ENCODE peak calls at places on chromosomes 12 and 14, in four cellular contexts. H is HL-60, C is GM12878, E is K562. X is an unnamed sample.

GRCh38 chr12:10726945-10727344 is 3.8 kb upstream of the YBX3 start:
- DNase-seq in H (no peak), C (no peak), E (no peak), X (no peak)

GRCh38 chr14:95147597-95147996 is 9.7 kb downstream of the DICER1 start:
- DNase-seq in H (no peak), C (no peak), E (no peak), X (no peak)

GRCh38 chr12:12474931-12475485 is 87.7 kb downstream of the DUSP16 start:
- DNase-seq in H (no peak), C (peak; percentile 87), E (peak; percentile 35), X (peak; percentile 53)

GRCh38 chr12:54126696-54127537 is 61.9 kb downstream of the SMUG1 start:
- DNase-seq in H (no peak), C (no peak), E (no peak), X (no peak)

GRCh38 chr12:53052419-53053222 is 2.8 kb downstream of the TNS2 start:
- DNase-seq in H (no peak), C (no peak), E (no peak), X (no peak)

GRCh38 chr14:105213396-105213795 is 32.3 kb upstream of the NUDT14 start:
- DNase-seq in H (no peak), C (no peak), E (no peak), X (no peak)

GRCh38 chr12:6020930-6021329 is 75.9 kb upstream of the ANO2 start:
- DNase-seq in H (no peak), C (no peak), E (no peak), X (no peak)

GRCh38 chr14:91254456-91254855 is 10.0 kb upstream of the GPR68 start:
- DNase-seq in H (peak; percentile 42), C (no peak), E (no peak), X (no peak)

GRCh38 chr14:93655078-93655750 is 133.1 kb downstream of the PRIMA1 start:
- DNase-seq in H (peak; percentile 2), C (peak; percentile 3), E (peak; percentile 15), X (no peak)

GRCh38 chr12:29309320-29309902 is 71.6 kb downstream of the ERGIC2 start:
- DNase-seq in H (no peak), C (no peak), E (peak; percentile 8), X (no peak)

GRCh38 chr12:6084969-6085450 is 39.5 kb downstream of the VWF start:
- DNase-seq in H (no peak), C (no peak), E (no peak), X (no peak)

GRCh38 chr14:26597136-26598080 is at the start of gene NOVA1:
- DNase-seq in H (no peak), C (no peak), E (no peak), X (peak; percentile 9)

GRCh38 chr12:101924647-101925046 is 47.3 kb downstream of the DRAM1 start:
- DNase-seq in H (no peak), C (no peak), E (peak; percentile 92), X (no peak)

GRCh38 chr12:92170050-92170449 is 24.4 kb upstream of the BTG1 start:
- DNase-seq in H (no peak), C (no peak), E (no peak), X (no peak)

GRCh38 chr14:20610002-20610765 is 19.0 kb upstream of the RNASE12 start:
- DNase-seq in H (peak; percentile 82), C (no peak), E (peak; percentile 73), X (no peak)

GRCh38 chr12:122851820-122852219 is 16.6 kb downstream of the HIP1R start:
- DNase-seq in H (no peak), C (no peak), E (no peak), X (no peak)

GRCh38 chr12:21984375-21984774 is 43.1 kb upstream of the ABCC9 start:
- DNase-seq in H (no peak), C (no peak), E (no peak), X (no peak)

GRCh38 chr12:85725991-85726390 is 110.2 kb downstream of the RASSF9 start:
- DNase-seq in H (no peak), C (no peak), E (no peak), X (no peak)

GRCh38 chr14:90850487-90850886 is 34.3 kb upstream of the TTC7B start:
- DNase-seq in H (no peak), C (no peak), E (no peak), X (no peak)

GRCh38 chr12:2555487-2556082 is 239.2 kb upstream of the FKBP4 start:
- DNase-seq in H (no peak), C (no peak), E (no peak), X (no peak)

GRCh38 chr12:10392394-10392930 is 2.6 kb upstream of the KLRK1 start:
- DNase-seq in H (peak; percentile 87), C (peak; percentile 77), E (peak; percentile 8), X (no peak)

GRCh38 chr12:9943244-9943643 is 11.1 kb upstream of the CLEC2A start:
- DNase-seq in H (no peak), C (no peak), E (no peak), X (no peak)

GRCh38 chr12:82097877-82098276 is 260.3 kb downstream of the CCDC59 start:
- DNase-seq in H (no peak), C (no peak), E (no peak), X (no peak)

GRCh38 chr12:93370947-93371346 is 6.8 kb upstream of the NUDT4 start:
- DNase-seq in H (no peak), C (no peak), E (no peak), X (no peak)

GRCh38 chr12:128449146-128449894 is 182.3 kb downstream of the TMEM132C start:
- DNase-seq in H (no peak), C (no peak), E (no peak), X (no peak)

GRCh38 chr12:123115409-123116111 is 35.3 kb downstream of the PITPNM2 start:
- DNase-seq in H (no peak), C (peak; percentile 8), E (no peak), X (no peak)

GRCh38 chr14:20757963-20758362 is 10.2 kb upstream of the EDDM3B start:
- DNase-seq in H (no peak), C (no peak), E (peak; percentile 42), X (no peak)

GRCh38 chr12:92063641-92064040 is 82.0 kb downstream of the BTG1 start:
- DNase-seq in H (no peak), C (no peak), E (no peak), X (no peak)

GRCh38 chr12:47900101-47900479 is 4.7 kb downstream of the VDR start:
- DNase-seq in H (no peak), C (no peak), E (no peak), X (no peak)

GRCh38 chr14:54182419-54183040 is 214.3 kb upstream of the CDKN3 start:
- DNase-seq in H (no peak), C (no peak), E (no peak), X (no peak)

DNA sequence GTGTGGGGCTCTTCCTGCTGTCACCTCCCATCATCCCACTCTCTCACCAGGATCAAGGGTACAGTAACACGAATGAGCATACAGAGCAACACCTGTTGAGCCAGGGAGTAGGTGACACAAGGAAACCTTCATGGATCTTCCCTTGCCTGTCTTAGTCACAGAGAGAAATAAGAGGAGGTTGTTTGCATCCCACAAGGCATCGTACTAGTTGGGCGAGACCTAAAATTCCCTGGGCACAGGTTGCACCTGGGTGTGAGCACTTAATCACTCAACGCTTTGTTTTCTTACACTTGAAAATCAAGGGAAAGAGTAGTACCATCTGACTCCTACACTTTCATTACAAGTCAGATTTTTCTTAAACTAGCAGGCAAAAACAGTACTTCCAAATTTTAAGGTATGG is 16.6 kb downstream of the CIPC start:
- DNase-seq in H (no peak), C (no peak), E (no peak), X (no peak)
- TF ChIP-seq SPI1 in H (no peak), C (no peak), E (no peak), X (no peak)

GRCh38 chr14:100011568-100012325 is 53.5 kb upstream of the EVL start:
- DNase-seq in H (no peak), C (no peak), E (no peak), X (no peak)
- TF ChIP-seq SPI1 in H (no peak), C (no peak), E (no peak), X (no peak)

GRCh38 chr14:75471059-75471458 is 43.2 kb downstream of the JDP2 start:
- DNase-seq in H (no peak), C (no peak), E (no peak), X (no peak)

GRCh38 chr14:75467763-75468162 is 39.9 kb downstream of the JDP2 start:
- DNase-seq in H (no peak), C (no peak), E (no peak), X (no peak)

GRCh38 chr14:75469164-75469563 is 41.3 kb downstream of the JDP2 start:
- DNase-seq in H (no peak), C (no peak), E (no peak), X (no peak)

GRCh38 chr14:75470238-75470797 is 42.5 kb downstream of the JDP2 start:
- DNase-seq in H (no peak), C (no peak), E (no peak), X (no peak)

DNA sequence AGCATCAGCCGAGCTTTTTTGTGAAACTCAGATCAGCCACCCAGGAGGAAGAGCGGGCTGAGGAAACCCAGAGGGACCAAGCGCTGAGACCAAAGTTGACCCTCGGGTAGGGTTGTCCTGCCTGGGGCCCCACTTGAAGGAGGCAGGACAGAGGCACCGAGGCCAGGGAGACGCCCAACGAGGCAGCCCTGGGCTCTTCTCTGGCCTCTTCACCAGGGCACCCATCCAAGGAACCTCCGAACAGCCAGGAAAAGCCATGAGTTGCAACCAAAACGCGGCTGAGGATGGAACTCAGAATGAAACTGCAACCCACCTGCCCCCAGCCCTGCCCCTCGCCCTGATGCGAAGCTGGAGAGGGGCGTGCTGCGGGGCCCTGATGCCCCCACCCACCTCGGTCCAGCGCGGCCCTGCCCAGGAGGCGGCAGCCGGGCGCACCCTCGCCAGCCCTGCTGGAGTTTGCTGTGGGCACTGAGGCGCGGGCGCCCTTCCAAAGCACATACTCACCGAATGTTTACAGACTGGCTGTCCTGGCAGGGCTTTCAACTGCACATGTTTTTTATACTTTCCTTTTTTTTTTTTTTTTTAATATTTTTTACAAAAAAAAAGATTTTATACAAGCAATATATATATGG is 41.9 kb downstream of the JDP2 start:
- DNase-seq in H (no peak), C (no peak), E (no peak), X (no peak)
- TF ChIP-seq SPI1 in H (no peak), C (no peak), E (no peak), X (no peak)

GRCh38 chr12:49020441-49020840 is 1.9 kb upstream of the PRKAG1 start:
- DNase-seq in H (no peak), C (no peak), E (no peak), X (no peak)

GRCh38 chr12:49018282-49019119 is at the start of gene PRKAG1:
- DNase-seq in H (peak; percentile 97), C (peak; percentile 77), E (peak; percentile 97), X (peak; percentile 99)

GRCh38 chr12:49019120-49019430 is 499 bp upstream of the PRKAG1 start:
- DNase-seq in H (no peak), C (no peak), E (no peak), X (no peak)

GRCh38 chr12:49019435-49020317 is 1.1 kb upstream of the PRKAG1 start:
- DNase-seq in H (peak; percentile 66), C (no peak), E (peak; percentile 79), X (peak; percentile 71)

GRCh38 chr12:49017764-49018281 is 753 bp downstream of the PRKAG1 start:
- DNase-seq in H (peak; percentile 70), C (no peak), E (peak; percentile 46), X (no peak)
- TF ChIP-seq SPI1 in H (peak; percentile 47), C (no peak), E (no peak), X (no peak)

DNA sequence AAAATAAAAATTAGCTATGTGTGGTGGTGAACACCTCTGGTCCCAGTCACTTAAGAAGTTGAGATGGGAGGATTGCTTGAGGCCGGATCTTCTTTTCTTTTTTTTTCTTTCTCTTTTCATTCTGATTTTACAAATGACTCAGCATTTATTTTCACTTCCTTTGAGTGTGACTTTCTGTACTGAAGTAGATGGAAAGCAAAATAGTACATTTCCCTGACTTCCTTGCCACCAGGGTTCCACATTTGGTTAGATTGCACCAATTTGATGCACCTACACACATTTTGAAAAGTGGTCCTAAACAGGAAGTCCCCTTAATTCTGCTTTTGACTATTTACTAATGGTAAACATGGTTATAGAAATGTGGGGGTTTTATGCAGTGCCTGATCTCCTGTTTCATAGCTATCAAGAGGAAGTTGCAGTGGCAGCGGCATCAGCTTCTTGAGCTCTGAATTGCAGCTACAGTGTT is 13.0 kb upstream of the LEMD3 start:
- DNase-seq in H (no peak), C (peak; percentile 77), E (peak; percentile 18), X (no peak)
- TF ChIP-seq SPI1 in H (peak; percentile 56), C (peak; percentile 82), E (no peak), X (peak; percentile 89)